ENCODE peak calls at places on chromosomes 3 and 15, in ten cellular contexts. G is psoas muscle, J is endothelial cell, Z is cardiac fibroblast, U is fibroblast of the aortic adventitia, C is GM13976, D is GM10248, F is A673, O is fibroblast of pulmonary artery, B is GM20000. Y is an unnamed sample.

GRCh38 chr3:33885496-33885895 is 87.1 kb downstream of the PDCD6IP start:
- DNase-seq in G (no peak), J (no peak), Z (no peak), U (no peak), C (no peak), D (no peak), F (no peak), O (no peak), B (no peak), Y (no peak)

GRCh38 chr15:90883971-90884718 is at the start of gene FES:
- DNase-seq in G (peak), J (peak), Z (peak), U (peak), C (peak), D (peak), F (no peak), O (peak), B (peak), Y (peak)

GRCh38 chr3:183502782-183503181 is 52.7 kb downstream of the KLHL6 start:
- DNase-seq in G (no peak), J (no peak), Z (peak), U (peak), C (no peak), D (no peak), F (peak), O (peak), B (no peak), Y (peak)

GRCh38 chr3:355622-356021 is 159.1 kb downstream of the CHL1 start:
- DNase-seq in G (no peak), J (no peak), Z (peak), U (peak), C (no peak), D (no peak), F (no peak), O (no peak), B (no peak), Y (peak)

GRCh38 chr15:32852771-32853170 is 135.0 kb downstream of the GREM1 start:
- DNase-seq in G (no peak), J (no peak), Z (peak), U (no peak), C (no peak), D (no peak), F (no peak), O (no peak), B (no peak), Y (peak)

GRCh38 chr15:101478701-101479341 is 10.7 kb downstream of the PCSK6 start:
- DNase-seq in G (no peak), J (no peak), Z (no peak), U (no peak), C (no peak), D (no peak), F (no peak), O (no peak), B (no peak), Y (no peak)

GRCh38 chr3:123272547-123272946 is 70.8 kb downstream of the SEC22A start:
- DNase-seq in G (no peak), J (no peak), Z (peak), U (peak), C (no peak), D (no peak), F (peak), O (peak), B (no peak), Y (peak)

GRCh38 chr3:173465112-173465511 is 67.6 kb downstream of the NLGN1 start:
- DNase-seq in G (no peak), J (no peak), Z (peak), U (peak), C (no peak), D (no peak), F (peak), O (peak), B (no peak), Y (peak)

GRCh38 chr15:75650908-75651809 is 3.4 kb downstream of the SNX33 start:
- DNase-seq in G (peak), J (no peak), Z (peak), U (no peak), C (no peak), D (no peak), F (no peak), O (peak), B (no peak), Y (peak)

GRCh38 chr3:47578119-47578630 is 490 bp downstream of the CSPG5 start:
- DNase-seq in G (peak), J (peak), Z (no peak), U (no peak), C (peak), D (peak), F (peak), O (no peak), B (peak), Y (no peak)

GRCh38 chr15:75335705-75336355 is at the start of gene COMMD4:
- DNase-seq in G (peak), J (peak), Z (peak), U (peak), C (peak), D (peak), F (peak), O (peak), B (peak), Y (peak)

GRCh38 chr3:156109989-156110388 is 10.4 kb upstream of the KCNAB1 start:
- DNase-seq in G (no peak), J (no peak), Z (no peak), U (no peak), C (no peak), D (no peak), F (peak), O (no peak), B (no peak), Y (no peak)

GRCh38 chr15:40756938-40757337 is 1.9 kb upstream of the RMDN3 start:
- DNase-seq in G (no peak), J (no peak), Z (no peak), U (no peak), C (no peak), D (no peak), F (peak), O (no peak), B (no peak), Y (no peak)

GRCh38 chr15:90889313-90889730 is 5.0 kb downstream of the FES start:
- DNase-seq in G (no peak), J (no peak), Z (no peak), U (no peak), C (no peak), D (no peak), F (no peak), O (no peak), B (no peak), Y (no peak)

GRCh38 chr3:13288732-13289718 is 131.1 kb downstream of the NUP210 start:
- DNase-seq in G (no peak), J (no peak), Z (no peak), U (no peak), C (no peak), D (no peak), F (no peak), O (no peak), B (no peak), Y (no peak)

GRCh38 chr3:23648326-23648964 is 157.3 kb upstream of the UBE2E1 start:
- DNase-seq in G (no peak), J (no peak), Z (peak), U (peak), C (no peak), D (no peak), F (no peak), O (peak), B (no peak), Y (peak)

GRCh38 chr3:52684184-52684583 is 1.5 kb downstream of the PBRM1 start:
- DNase-seq in G (no peak), J (no peak), Z (no peak), U (no peak), C (no peak), D (no peak), F (no peak), O (no peak), B (no peak), Y (no peak)

DNA sequence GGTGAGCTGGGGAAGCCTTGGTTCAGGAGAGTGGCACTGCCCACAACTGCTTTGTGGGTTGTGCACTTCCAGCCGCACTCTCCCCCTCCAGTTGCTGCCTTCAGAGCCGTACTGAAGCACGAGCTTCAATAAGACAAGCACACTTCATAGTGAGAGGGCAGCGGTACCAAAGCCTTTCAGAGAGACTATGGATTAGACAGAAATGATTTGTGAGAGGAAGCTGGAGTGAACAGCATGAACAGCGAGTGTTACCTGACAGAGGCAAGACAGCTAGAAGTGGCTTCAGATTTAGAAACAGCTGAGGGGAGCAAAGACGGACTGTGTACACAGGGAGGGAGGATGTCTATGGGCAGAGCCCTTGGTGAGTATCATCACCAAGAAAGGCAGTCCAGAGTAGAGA is 31.1 kb downstream of the HCLS1 start:
- DNase-seq in G (no peak), J (no peak), Z (no peak), U (no peak), C (no peak), D (no peak), F (no peak), O (no peak), B (no peak), Y (no peak)
- TF ChIP-seq CTCF in G (no peak), J (no peak), Z (no peak), U (no peak), C (no peak), D (no peak), F (no peak), O (no peak), B (no peak), Y (no peak)

DNA sequence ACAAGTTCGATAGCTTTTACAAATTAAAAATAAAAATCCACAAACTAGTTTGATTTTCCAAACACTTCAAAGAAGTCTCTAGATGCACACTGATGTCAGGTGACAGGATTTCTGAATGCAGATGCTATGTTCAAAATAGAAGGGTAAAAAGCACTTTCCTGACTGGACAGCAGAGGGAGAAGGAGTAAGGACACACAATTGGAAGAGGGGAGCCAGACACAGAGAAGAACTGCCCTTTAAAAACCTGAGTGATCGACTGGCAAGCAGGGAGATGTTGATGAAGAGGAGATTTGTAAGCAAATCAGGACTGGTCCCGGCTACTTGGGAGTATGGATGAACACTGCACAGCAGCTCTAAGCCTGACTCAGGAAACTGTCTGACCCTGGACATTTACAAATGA is 612.8 kb downstream of the MAGI1 start:
- DNase-seq in G (no peak), J (peak), Z (peak), U (peak), C (no peak), D (no peak), F (peak), O (peak), B (no peak), Y (peak)
- TF ChIP-seq CTCF in G (peak), J (no peak), Z (peak), U (peak), C (no peak), D (no peak), F (peak), O (peak), B (no peak), Y (peak)

DNA sequence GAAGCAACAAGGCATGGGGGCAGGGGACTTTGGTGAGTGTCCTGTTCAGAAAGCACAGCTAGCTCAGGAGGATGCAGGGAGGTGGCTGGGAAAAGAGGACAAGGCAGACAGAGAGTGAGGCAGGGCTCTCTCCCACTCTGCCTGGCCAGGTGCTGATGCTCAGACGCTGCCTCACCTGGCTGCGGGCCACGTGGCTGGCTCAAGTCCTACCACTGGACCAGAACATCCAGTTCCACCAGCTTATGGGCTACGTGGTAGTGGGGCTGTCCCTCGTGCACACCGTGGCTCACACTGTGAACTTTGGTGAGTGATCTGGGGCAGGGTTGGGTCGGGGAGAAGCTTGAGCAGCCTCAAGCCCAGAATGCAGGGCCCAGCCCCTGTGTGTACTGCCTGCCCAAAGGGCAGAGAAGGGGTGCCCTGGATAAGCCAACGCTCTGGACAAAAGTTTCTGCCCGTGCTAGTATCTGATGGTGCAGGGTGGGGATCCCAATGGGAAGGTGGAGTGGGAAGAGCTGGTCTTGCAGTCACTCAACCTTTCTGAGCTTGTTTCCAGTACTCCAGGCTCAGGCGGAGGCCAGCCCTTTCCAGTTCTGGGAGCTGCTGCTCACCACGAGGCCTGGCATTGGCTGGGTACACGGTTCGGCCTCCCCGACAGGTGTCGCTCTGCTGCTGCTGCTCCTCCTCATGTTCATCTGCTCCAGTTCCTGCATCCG is 20.9 kb downstream of the NOX5 start:
- DNase-seq in G (no peak), J (peak), Z (no peak), U (no peak), C (no peak), D (peak), F (peak), O (peak), B (peak), Y (no peak)
- TF ChIP-seq CTCF in G (no peak), J (no peak), Z (peak), U (no peak), C (no peak), D (no peak), F (peak), O (peak), B (peak), Y (peak)

DNA sequence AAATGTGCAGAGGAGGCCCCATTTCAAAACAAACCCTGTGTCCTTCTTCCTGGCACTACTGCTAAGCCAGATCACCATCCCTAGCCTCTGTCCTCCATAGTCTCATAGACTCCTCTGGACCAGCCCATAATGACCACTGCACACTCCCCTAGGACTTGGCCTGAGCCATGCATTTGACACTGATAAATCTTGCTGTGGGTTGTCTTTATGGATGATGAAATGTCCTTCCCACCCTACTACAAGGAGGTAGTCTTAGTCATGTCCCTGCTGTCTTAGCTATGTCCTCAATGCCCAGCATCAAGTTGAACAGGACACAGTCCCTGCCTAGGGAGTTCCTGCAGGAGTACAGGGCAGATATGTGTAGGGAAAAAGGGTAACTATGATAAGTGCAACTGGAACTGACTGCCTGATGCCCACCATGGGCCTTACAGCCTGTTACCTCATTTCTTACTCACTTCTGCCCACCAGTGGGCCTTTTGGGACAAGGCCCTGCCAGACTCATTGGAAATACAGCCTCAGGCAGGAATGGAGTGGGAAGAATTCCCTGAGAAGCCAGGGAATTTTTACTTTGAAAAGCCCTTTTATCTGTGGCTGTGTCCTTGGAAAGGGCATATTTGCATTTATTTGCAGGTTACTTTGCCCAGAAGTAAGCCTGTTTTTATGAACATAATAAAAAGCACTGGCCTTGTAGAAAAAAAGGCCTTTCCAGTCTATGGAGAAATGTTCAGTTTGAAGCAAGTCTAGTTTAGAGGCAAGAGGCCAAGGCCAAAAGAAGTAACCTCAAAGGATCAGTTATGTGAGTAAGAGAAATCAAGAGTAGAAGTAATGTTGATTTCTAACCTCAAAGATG is 199.6 kb upstream of the EIF1B start:
- DNase-seq in G (no peak), J (peak), Z (peak), U (peak), C (no peak), D (no peak), F (no peak), O (no peak), B (no peak), Y (no peak)
- TF ChIP-seq CTCF in G (no peak), J (peak), Z (peak), U (peak), C (no peak), D (no peak), F (peak), O (peak), B (no peak), Y (no peak)

DNA sequence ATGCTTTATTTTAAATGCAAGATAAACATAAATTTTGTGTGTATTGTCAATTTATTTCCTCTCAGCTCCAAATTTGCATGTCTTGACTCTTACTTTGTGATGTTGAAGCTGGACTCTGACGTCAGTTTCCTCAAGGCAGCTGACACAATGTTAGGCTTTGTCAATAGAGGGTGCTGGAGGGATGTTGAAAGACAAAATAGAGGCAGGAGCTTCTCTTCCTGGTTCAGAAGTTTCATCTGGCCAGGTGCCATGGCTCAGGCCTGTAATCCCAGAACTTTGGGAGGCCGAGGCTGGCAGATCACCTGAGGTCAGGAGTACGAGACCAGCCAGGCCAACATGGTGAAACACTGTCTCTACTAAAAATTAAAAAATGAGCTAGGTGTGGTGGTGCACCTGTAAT is 408.6 kb downstream of the GBE1 start:
- DNase-seq in G (no peak), J (peak), Z (peak), U (peak), C (no peak), D (no peak), F (peak), O (peak), B (no peak), Y (peak)
- TF ChIP-seq CTCF in G (no peak), J (no peak), Z (peak), U (peak), C (no peak), D (no peak), F (no peak), O (peak), B (peak), Y (no peak)

GRCh38 chr15:68045289-68046265 is 8.5 kb upstream of the PIAS1 start:
- DNase-seq in G (peak), J (no peak), Z (no peak), U (no peak), C (no peak), D (no peak), F (no peak), O (no peak), B (no peak), Y (no peak)
- TF ChIP-seq CTCF in G (no peak), J (no peak), Z (no peak), U (no peak), C (no peak), D (no peak), F (no peak), O (no peak), B (no peak), Y (no peak)

GRCh38 chr3:11805716-11806115 is 41.0 kb downstream of the TAMM41 start:
- DNase-seq in G (no peak), J (no peak), Z (no peak), U (no peak), C (no peak), D (no peak), F (no peak), O (no peak), B (no peak), Y (no peak)

GRCh38 chr3:11808231-11808630 is 38.5 kb downstream of the TAMM41 start:
- DNase-seq in G (no peak), J (no peak), Z (no peak), U (no peak), C (no peak), D (no peak), F (no peak), O (no peak), B (no peak), Y (no peak)

GRCh38 chr3:11799777-11800176 is 46.9 kb downstream of the TAMM41 start:
- DNase-seq in G (no peak), J (no peak), Z (no peak), U (no peak), C (no peak), D (no peak), F (no peak), O (no peak), B (no peak), Y (no peak)

GRCh38 chr3:11807651-11808050 is 39.0 kb downstream of the TAMM41 start:
- DNase-seq in G (no peak), J (no peak), Z (no peak), U (no peak), C (no peak), D (no peak), F (no peak), O (no peak), B (no peak), Y (peak)

GRCh38 chr3:11803977-11804903 is 42.4 kb downstream of the TAMM41 start:
- DNase-seq in G (peak), J (peak), Z (peak), U (peak), C (peak), D (peak), F (peak), O (peak), B (peak), Y (peak)
- TF ChIP-seq CTCF in G (peak), J (peak), Z (peak), U (peak), C (peak), D (peak), F (peak), O (peak), B (peak), Y (peak)

GRCh38 chr15:88651293-88651692 is 12.5 kb downstream of the ISG20 start:
- DNase-seq in G (no peak), J (no peak), Z (no peak), U (no peak), C (no peak), D (no peak), F (no peak), O (no peak), B (no peak), Y (no peak)
- TF ChIP-seq CTCF in G (no peak), J (no peak), Z (no peak), U (no peak), C (no peak), D (no peak), F (no peak), O (no peak), B (no peak), Y (no peak)

DNA sequence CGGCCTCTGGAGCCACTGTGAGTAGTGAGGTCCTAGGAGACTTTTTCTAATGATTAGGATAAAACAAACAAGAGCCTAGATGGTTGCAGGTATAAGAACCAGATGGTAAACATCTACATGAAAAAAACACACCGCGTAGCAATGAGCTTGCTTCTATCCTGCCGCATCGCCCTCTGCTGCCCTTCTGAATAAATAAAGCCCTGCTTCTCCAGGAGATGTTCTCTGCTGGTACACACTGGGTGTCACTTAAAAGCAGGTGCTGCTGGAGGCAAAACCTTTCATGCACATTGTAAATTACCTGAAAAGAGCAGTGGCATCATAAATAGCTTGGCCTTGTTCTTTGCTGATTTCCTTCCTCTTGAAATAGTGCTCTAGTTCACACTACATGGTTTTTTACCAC is 164.4 kb upstream of the TOPAZ1 start:
- DNase-seq in G (no peak), J (no peak), Z (peak), U (no peak), C (no peak), D (no peak), F (no peak), O (peak), B (no peak), Y (no peak)
- TF ChIP-seq CTCF in G (no peak), J (no peak), Z (peak), U (peak), C (no peak), D (peak), F (no peak), O (peak), B (no peak), Y (peak)

GRCh38 chr3:166425900-166426611 is 588.8 kb upstream of the BCHE start:
- DNase-seq in G (no peak), J (peak), Z (no peak), U (no peak), C (no peak), D (no peak), F (no peak), O (no peak), B (no peak), Y (no peak)
- TF ChIP-seq CTCF in G (no peak), J (no peak), Z (no peak), U (peak), C (no peak), D (no peak), F (peak), O (no peak), B (no peak), Y (no peak)

Y was measured in fibroblast of villous mesenchyme.